ENCODE peak calls at places on chromosomes 3 and 15, in ten cellular contexts. A is activated naive CD8-positive, alpha-beta T cell treated with anti-CD3 and anti-CD28 coated beads, Interleukin-2, amount 50 U/mL, for 24 hours; J is astrocyte of the cerebellum; G is stomach; N is Kasumi-1; E is iris pigment epithelial cell; R is activated CD8-positive, alpha-beta memory T cell treated with anti-CD3 and anti-CD28 coated beads, Interleukin-2, amount 50 U/mL, for 4 hours; U is AG08395; B is ELR; Y is T-helper 1 cell. O is an unnamed sample.

GRCh38 chr3:29186982-29187718 is 93.7 kb upstream of the RBMS3 start:
- DNase-seq in A (no peak), J (peak; percentile 54), G (no peak), N (no peak), E (peak; percentile 93), R (no peak), U (peak; percentile 51), B (peak; percentile 97), Y (no peak), O (peak; percentile 92)

GRCh38 chr15:48643236-48643635 is 2.3 kb downstream of the FBN1 start:
- DNase-seq in A (no peak), J (no peak), G (no peak), N (no peak), E (no peak), R (no peak), U (no peak), B (no peak), Y (no peak), O (no peak)

GRCh38 chr3:197325773-197326172 is 27.4 kb upstream of the DLG1 start:
- DNase-seq in A (no peak), J (no peak), G (no peak), N (no peak), E (no peak), R (no peak), U (no peak), B (no peak), Y (no peak), O (no peak)

GRCh38 chr3:189276481-189277190 is 104.9 kb downstream of the TPRG1 start:
- DNase-seq in A (no peak), J (peak; percentile 92), G (no peak), N (peak; percentile 96), E (peak; percentile 74), R (no peak), U (peak; percentile 86), B (peak; percentile 82), Y (no peak), O (peak; percentile 28)

GRCh38 chr3:46670000-46670890 is 23.2 kb downstream of the ALS2CL start:
- DNase-seq in A (no peak), J (no peak), G (peak; percentile 13), N (no peak), E (no peak), R (peak; percentile 3), U (no peak), B (no peak), Y (no peak), O (no peak)

GRCh38 chr15:81929557-81929956 is 116.3 kb downstream of the MEX3B start:
- DNase-seq in A (no peak), J (no peak), G (no peak), N (no peak), E (no peak), R (no peak), U (no peak), B (peak; percentile 41), Y (no peak), O (peak; percentile 43)

GRCh38 chr15:77096131-77096530 is 25.2 kb upstream of the TSPAN3 start:
- DNase-seq in A (no peak), J (no peak), G (no peak), N (no peak), E (no peak), R (no peak), U (no peak), B (no peak), Y (no peak), O (no peak)

GRCh38 chr3:72338082-72338941 is 509.9 kb downstream of the SHQ1 start:
- DNase-seq in A (peak; percentile 42), J (no peak), G (no peak), N (no peak), E (peak; percentile 62), R (peak; percentile 34), U (no peak), B (peak; percentile 50), Y (no peak), O (peak; percentile 55)

GRCh38 chr3:102699104-102699818 is 264.4 kb downstream of the ZPLD1 start:
- DNase-seq in A (no peak), J (no peak), G (no peak), N (no peak), E (no peak), R (no peak), U (no peak), B (no peak), Y (no peak), O (no peak)

GRCh38 chr15:50231761-50232160 is 33.8 kb downstream of the HDC start:
- DNase-seq in A (no peak), J (no peak), G (no peak), N (no peak), E (no peak), R (no peak), U (no peak), B (no peak), Y (no peak), O (no peak)

GRCh38 chr3:12963184-12963868 is 109.9 kb downstream of the IQSEC1 start:
- DNase-seq in A (no peak), J (no peak), G (no peak), N (no peak), E (no peak), R (no peak), U (no peak), B (no peak), Y (no peak), O (no peak)

GRCh38 chr3:105473521-105474223 is 107.0 kb downstream of the ALCAM start:
- DNase-seq in A (no peak), J (peak; percentile 97), G (no peak), N (no peak), E (peak; percentile 98), R (no peak), U (peak; percentile 86), B (peak; percentile 80), Y (no peak), O (peak; percentile 86)

GRCh38 chr3:31922962-31923361 is 58.1 kb downstream of the OSBPL10 start:
- DNase-seq in A (no peak), J (no peak), G (no peak), N (no peak), E (no peak), R (no peak), U (no peak), B (no peak), Y (no peak), O (no peak)

O was measured in IMR-90.